ENCODE peak calls at places on chromosome 10, in six cellular contexts. One of them, this sample, is unnamed.

GRCh38 chr10:96984512-96985225 is 152.6 kb downstream of the LCOR start:
- DNase-seq in transverse colon: no peak
- DNase-seq in endothelial cell of umbilical vein: no peak
- DNase-seq in H1: no peak
- DNase-seq in HCT116: no peak
- DNase-seq in uterus: no peak
- DNase-seq in this sample: no peak

GRCh38 chr10:10613654-10614244 is 403.9 kb upstream of the CELF2 start:
- DNase-seq in H1: no peak
- DNase-seq in HCT116: no peak
- DNase-seq in uterus: peak
- DNase-seq in endothelial cell of umbilical vein: peak
- DNase-seq in transverse colon: no peak
- DNase-seq in this sample: no peak

GRCh38 chr10:44828515-44829142 is 82.5 kb upstream of the TMEM72 start:
- DNase-seq in H1: no peak
- DNase-seq in HCT116: no peak
- DNase-seq in uterus: no peak
- DNase-seq in endothelial cell of umbilical vein: no peak
- DNase-seq in transverse colon: no peak
- DNase-seq in this sample: no peak

GRCh38 chr10:113958631-113959382 is 84.9 kb upstream of the ADRB1 start:
- DNase-seq in uterus: no peak
- DNase-seq in H1: no peak
- DNase-seq in HCT116: peak
- DNase-seq in endothelial cell of umbilical vein: peak
- DNase-seq in transverse colon: peak
- DNase-seq in this sample: peak

GRCh38 chr10:80260295-80261243 is 28.9 kb downstream of the MAT1A start:
- DNase-seq in endothelial cell of umbilical vein: peak
- DNase-seq in H1: no peak
- DNase-seq in uterus: no peak
- DNase-seq in transverse colon: no peak
- DNase-seq in HCT116: no peak
- DNase-seq in this sample: peak

GRCh38 chr10:12847361-12847975 is 154.0 kb downstream of the CCDC3 start:
- DNase-seq in transverse colon: no peak
- DNase-seq in H1: peak
- DNase-seq in HCT116: peak
- DNase-seq in endothelial cell of umbilical vein: no peak
- DNase-seq in uterus: no peak
- DNase-seq in this sample: peak

GRCh38 chr10:18104223-18104872 is 35.9 kb upstream of the CACNB2 start:
- DNase-seq in HCT116: peak
- DNase-seq in endothelial cell of umbilical vein: peak
- DNase-seq in H1: no peak
- DNase-seq in transverse colon: peak
- DNase-seq in uterus: peak
- DNase-seq in this sample: peak

GRCh38 chr10:90751107-90751997 is 106.5 kb downstream of the HTR7 start:
- DNase-seq in uterus: no peak
- DNase-seq in endothelial cell of umbilical vein: peak
- DNase-seq in transverse colon: peak
- DNase-seq in HCT116: peak
- DNase-seq in H1: no peak
- DNase-seq in this sample: peak

GRCh38 chr10:52472406-52473146 is 158.5 kb downstream of the DKK1 start:
- DNase-seq in transverse colon: no peak
- DNase-seq in H1: no peak
- DNase-seq in uterus: no peak
- DNase-seq in HCT116: no peak
- DNase-seq in endothelial cell of umbilical vein: peak
- DNase-seq in this sample: no peak

GRCh38 chr10:50582061-50582460 is 41.7 kb downstream of the SGMS1 start:
- DNase-seq in transverse colon: no peak
- DNase-seq in uterus: no peak
- DNase-seq in H1: no peak
- DNase-seq in HCT116: no peak
- DNase-seq in endothelial cell of umbilical vein: no peak
- DNase-seq in this sample: no peak

GRCh38 chr10:32980242-32980557 is 22.2 kb upstream of the ITGB1 start:
- DNase-seq in uterus: no peak
- DNase-seq in transverse colon: no peak
- DNase-seq in HCT116: no peak
- DNase-seq in H1: no peak
- DNase-seq in endothelial cell of umbilical vein: no peak
- DNase-seq in this sample: no peak

GRCh38 chr10:32979041-32979440 is 21.0 kb upstream of the ITGB1 start:
- DNase-seq in endothelial cell of umbilical vein: no peak
- DNase-seq in transverse colon: no peak
- DNase-seq in HCT116: no peak
- DNase-seq in uterus: no peak
- DNase-seq in H1: no peak
- DNase-seq in this sample: no peak

GRCh38 chr10:32982293-32982709 is 24.3 kb upstream of the ITGB1 start:
- DNase-seq in endothelial cell of umbilical vein: peak
- DNase-seq in uterus: no peak
- DNase-seq in H1: no peak
- DNase-seq in transverse colon: no peak
- DNase-seq in HCT116: no peak
- DNase-seq in this sample: no peak

GRCh38 chr10:32981760-32982159 is 23.7 kb upstream of the ITGB1 start:
- DNase-seq in uterus: peak
- DNase-seq in HCT116: no peak
- DNase-seq in H1: no peak
- DNase-seq in transverse colon: peak
- DNase-seq in endothelial cell of umbilical vein: peak
- DNase-seq in this sample: no peak

DNA sequence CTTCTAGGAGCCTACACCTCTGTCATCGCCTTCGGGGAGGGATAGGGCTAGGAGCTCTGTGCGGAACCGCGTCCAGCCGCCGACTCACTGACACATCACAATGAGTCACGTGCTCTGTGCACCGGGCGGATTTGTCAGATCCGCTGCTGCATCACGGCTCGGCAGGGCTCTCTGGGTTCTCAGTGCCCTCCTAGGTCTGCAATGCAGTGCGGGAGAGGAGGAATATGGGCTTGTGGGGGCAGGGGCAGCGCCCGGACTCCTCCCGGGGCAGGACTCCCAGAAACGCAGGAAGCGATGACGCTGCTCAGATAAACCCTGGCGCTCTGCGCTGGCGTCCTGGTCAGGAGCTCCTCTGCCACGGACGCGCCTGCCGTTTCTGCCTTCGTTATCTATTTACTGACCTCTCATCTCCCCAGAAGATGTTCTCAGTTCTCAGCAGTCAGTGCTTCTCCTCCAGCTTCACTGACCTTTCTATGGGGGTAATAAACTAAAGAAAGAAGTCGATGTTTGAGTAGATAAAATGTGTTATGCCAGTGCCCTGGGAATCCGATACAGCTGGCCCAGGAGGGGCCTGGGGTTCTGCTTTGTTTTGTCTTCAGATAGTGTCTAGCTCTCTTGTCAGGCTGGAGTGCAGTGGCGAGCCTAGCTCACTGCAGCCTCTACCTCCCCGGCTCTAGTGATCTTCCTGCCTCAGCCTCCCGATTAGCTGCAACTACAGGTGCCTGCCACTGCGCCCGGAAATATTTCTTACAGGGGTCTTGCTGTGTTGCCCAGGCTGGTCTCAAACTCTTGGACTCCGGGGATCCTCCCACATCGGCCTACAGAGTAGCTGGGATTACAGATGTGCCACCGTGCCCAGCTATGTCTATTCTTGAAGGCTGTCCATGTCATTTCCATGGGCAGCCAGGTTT is 22.8 kb upstream of the ITGB1 start:
- DNase-seq in endothelial cell of umbilical vein: peak
- DNase-seq in HCT116: peak
- DNase-seq in H1: peak
- DNase-seq in transverse colon: peak
- DNase-seq in uterus: peak
- DNase-seq in this sample: peak
- TF ChIP-seq POLR2A in endothelial cell of umbilical vein: peak
- TF ChIP-seq POLR2A in HCT116: no peak
- TF ChIP-seq POLR2A in H1: peak
- TF ChIP-seq POLR2A in transverse colon: peak
- TF ChIP-seq POLR2A in uterus: peak
- TF ChIP-seq POLR2A in this sample: peak

DNA sequence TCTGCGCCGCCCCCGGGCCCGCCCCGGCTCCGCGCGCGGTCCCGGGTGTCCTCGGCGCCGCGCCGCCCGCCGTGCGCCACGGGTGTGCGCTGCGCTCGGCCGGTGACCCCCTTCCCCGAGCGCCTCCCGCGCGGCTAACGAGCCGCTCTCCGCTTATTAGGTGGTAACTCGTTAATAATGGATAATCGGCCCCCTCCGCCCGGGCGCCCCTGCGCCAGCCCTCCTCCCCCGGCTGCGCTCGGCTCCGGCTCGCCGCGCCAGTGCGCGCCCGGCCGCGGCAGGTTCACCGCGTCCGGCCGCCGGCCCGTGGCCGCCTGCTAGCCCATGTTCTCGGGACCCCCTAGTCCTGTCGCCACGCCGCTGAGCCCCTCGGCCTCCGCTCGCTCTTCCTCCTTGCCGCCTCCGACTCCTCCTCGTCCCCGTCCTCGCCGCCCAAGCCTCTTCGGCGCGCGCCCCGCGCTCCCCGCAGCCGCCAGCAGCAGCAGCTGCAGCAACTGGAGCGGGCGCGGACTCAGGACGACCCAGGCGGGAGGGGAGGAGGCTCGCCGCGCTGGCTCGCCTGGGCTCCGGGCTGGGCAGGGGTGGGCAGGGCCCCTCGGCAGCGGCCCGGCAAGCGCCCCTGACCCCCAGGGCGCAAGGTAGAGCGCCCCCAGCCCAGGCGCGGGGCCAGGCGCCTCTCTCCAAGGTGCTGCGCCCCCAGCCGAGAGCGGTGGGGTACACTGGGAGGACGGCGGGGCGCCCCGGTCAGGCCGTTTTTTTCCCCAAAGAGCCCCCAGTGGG is 568 bp upstream of the KCNMA1 start:
- DNase-seq in endothelial cell of umbilical vein: peak
- DNase-seq in H1: no peak
- DNase-seq in transverse colon: peak
- DNase-seq in HCT116: no peak
- DNase-seq in uterus: peak
- DNase-seq in this sample: peak
- TF ChIP-seq POLR2A in endothelial cell of umbilical vein: no peak
- TF ChIP-seq POLR2A in H1: no peak
- TF ChIP-seq POLR2A in transverse colon: peak
- TF ChIP-seq POLR2A in HCT116: no peak
- TF ChIP-seq POLR2A in uterus: no peak
- TF ChIP-seq POLR2A in this sample: no peak

DNA sequence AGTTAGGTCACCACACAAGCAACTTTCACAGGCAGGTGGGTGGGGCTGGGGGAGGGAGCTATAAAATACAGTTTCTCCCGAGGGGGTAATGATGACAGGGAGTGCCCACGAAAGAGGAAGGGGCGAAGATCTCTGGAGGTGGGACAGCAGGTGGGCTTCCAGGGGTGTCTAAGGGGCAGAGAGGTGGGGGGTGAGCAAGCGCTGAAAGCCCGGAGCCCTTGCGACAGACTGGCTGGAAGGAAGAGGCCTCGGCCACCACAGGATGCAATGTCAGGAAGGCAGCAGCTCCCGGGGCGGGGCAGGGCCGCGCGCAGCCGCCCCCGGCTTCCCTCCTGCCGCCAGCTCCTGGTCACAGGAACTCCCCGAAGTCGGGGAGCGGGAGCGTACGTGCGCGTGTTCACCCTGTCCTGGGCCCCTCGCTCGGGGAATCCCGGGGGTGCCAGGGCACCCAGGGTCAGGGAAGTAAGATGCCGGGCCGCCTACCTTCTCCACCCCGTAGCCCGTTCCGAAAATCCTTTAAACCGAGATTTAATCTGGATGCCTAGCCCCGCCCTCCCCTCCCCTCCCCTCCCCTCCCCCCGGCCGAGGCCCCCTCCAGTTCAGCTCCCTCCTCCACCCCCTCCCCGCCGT is 105.2 kb upstream of the PPIF start:
- DNase-seq in transverse colon: peak
- DNase-seq in HCT116: no peak
- DNase-seq in H1: no peak
- DNase-seq in uterus: peak
- DNase-seq in endothelial cell of umbilical vein: peak
- DNase-seq in this sample: no peak
- TF ChIP-seq POLR2A in transverse colon: no peak
- TF ChIP-seq POLR2A in HCT116: no peak
- TF ChIP-seq POLR2A in H1: no peak
- TF ChIP-seq POLR2A in uterus: no peak
- TF ChIP-seq POLR2A in endothelial cell of umbilical vein: peak
- TF ChIP-seq POLR2A in this sample: no peak

GRCh38 chr10:102400061-102400460 is 4.6 kb downstream of the NFKB2 start:
- DNase-seq in HCT116: no peak
- DNase-seq in H1: no peak
- DNase-seq in endothelial cell of umbilical vein: no peak
- DNase-seq in uterus: no peak
- DNase-seq in transverse colon: no peak
- DNase-seq in this sample: no peak

GRCh38 chr10:102400598-102401321 is 5.3 kb downstream of the NFKB2 start:
- DNase-seq in transverse colon: no peak
- DNase-seq in HCT116: no peak
- DNase-seq in uterus: no peak
- DNase-seq in endothelial cell of umbilical vein: no peak
- DNase-seq in H1: no peak
- DNase-seq in this sample: no peak

GRCh38 chr10:102401322-102401614 is 5.8 kb downstream of the NFKB2 start:
- DNase-seq in HCT116: no peak
- DNase-seq in uterus: no peak
- DNase-seq in transverse colon: no peak
- DNase-seq in H1: no peak
- DNase-seq in endothelial cell of umbilical vein: no peak
- DNase-seq in this sample: no peak

GRCh38 chr10:102398172-102399020 is 2.9 kb downstream of the NFKB2 start:
- DNase-seq in HCT116: no peak
- DNase-seq in transverse colon: no peak
- DNase-seq in uterus: no peak
- DNase-seq in H1: no peak
- DNase-seq in endothelial cell of umbilical vein: no peak
- DNase-seq in this sample: no peak

DNA sequence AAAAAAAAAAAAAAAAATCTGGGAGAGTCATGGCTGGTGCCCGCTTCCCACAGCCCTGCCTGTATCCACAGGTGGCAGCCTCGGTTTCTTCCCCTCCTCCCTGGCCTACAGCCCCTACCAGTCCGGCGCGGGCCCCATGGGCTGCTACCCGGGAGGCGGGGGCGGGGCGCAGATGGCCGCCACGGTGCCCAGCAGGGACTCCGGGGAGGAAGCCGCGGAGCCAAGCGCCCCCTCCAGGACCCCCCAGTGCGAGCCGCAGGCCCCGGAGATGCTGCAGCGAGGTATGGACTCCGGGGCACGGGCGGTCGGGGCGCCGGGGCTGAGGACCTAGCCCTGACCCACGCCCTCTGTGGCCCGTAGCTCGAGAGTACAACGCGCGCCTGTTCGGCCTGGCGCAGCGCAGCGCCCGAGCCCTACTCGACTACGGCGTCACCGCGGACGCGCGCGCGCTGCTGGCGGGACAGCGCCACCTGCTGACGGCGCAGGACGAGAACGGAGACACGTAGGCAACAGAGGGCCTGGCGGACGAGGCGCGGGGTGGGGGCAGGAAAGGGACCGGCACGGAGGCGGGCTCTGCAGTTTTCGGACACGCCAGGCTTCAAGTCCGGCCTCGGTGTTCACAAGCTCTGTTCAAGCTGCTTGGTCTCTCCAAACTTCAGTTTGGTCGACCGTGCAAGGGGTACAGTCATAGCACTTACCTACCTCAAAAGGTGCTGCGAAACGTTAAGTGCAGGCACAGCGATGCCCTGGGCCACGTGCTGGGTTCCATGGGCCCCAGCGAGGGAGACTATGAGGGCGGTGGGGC is 3.9 kb downstream of the NFKB2 start:
- DNase-seq in uterus: peak
- DNase-seq in endothelial cell of umbilical vein: peak
- DNase-seq in H1: peak
- DNase-seq in transverse colon: peak
- DNase-seq in HCT116: peak
- DNase-seq in this sample: peak
- TF ChIP-seq POLR2A in uterus: peak
- TF ChIP-seq POLR2A in endothelial cell of umbilical vein: no peak
- TF ChIP-seq POLR2A in H1: peak
- TF ChIP-seq POLR2A in transverse colon: peak
- TF ChIP-seq POLR2A in HCT116: peak
- TF ChIP-seq POLR2A in this sample: peak